ENCODE peak calls at places on chromosomes 12 and 14, in four cellular contexts. D, X, W and I are unnamed samples.
A peak's percentile ranks its signal among the peaks of the same experiment; 100 is the strongest.

GRCh38 chr14:35215110-35215872 is 76.9 kb upstream of the PSMA6 start:
- DNase-seq in D (peak; percentile 38), X (no peak), W (peak; percentile 57), I (peak; percentile 6)

GRCh38 chr12:100267603-100268281 is 765 bp downstream of the SCYL2 start:
- DNase-seq in D (no peak), X (no peak), W (peak; percentile 12), I (peak; percentile 37)

GRCh38 chr12:45289245-45290217 is 73.6 kb downstream of the ANO6 start:
- DNase-seq in D (no peak), X (no peak), W (no peak), I (no peak)

GRCh38 chr12:109808876-109809646 is 24.1 kb downstream of the TRPV4 start:
- DNase-seq in D (no peak), X (no peak), W (no peak), I (no peak)

GRCh38 chr12:101172316-101172715 is 37.7 kb downstream of the SLC5A8 start:
- DNase-seq in D (no peak), X (peak; percentile 4), W (peak; percentile 23), I (peak; percentile 42)

GRCh38 chr12:2411586-2412304 is 359.0 kb downstream of the CACNA1C start:
- DNase-seq in D (no peak), X (peak; percentile 27), W (no peak), I (no peak)

GRCh38 chr14:65167072-65167645 is 64.8 kb upstream of the MAX start:
- DNase-seq in D (no peak), X (no peak), W (no peak), I (peak; percentile 33)

GRCh38 chr14:99736600-99737371 is 52.7 kb downstream of the CYP46A1 start:
- DNase-seq in D (no peak), X (no peak), W (no peak), I (no peak)

GRCh38 chr12:49838973-49839633 is 3.8 kb downstream of the BCDIN3D start:
- DNase-seq in D (peak; percentile 22), X (peak; percentile 65), W (peak; percentile 43), I (peak; percentile 46)

GRCh38 chr14:86462193-86462592 is 932.2 kb downstream of the FLRT2 start:
- DNase-seq in D (no peak), X (no peak), W (peak; percentile 40), I (no peak)

GRCh38 chr14:66395300-66395699 is 90.9 kb upstream of the CCDC196 start:
- DNase-seq in D (no peak), X (no peak), W (no peak), I (no peak)

GRCh38 chr12:104653730-104654328 is 197.1 kb downstream of the CHST11 start:
- DNase-seq in D (no peak), X (no peak), W (peak; percentile 13), I (peak; percentile 50)

GRCh38 chr12:10364839-10365681 is 24.8 kb downstream of the KLRK1 start:
- DNase-seq in D (peak; percentile 71), X (peak; percentile 33), W (peak; percentile 53), I (peak; percentile 50)

GRCh38 chr12:1758887-1759286 is 61.5 kb upstream of the LRTM2 start:
- DNase-seq in D (no peak), X (no peak), W (peak; percentile 75), I (no peak)

GRCh38 chr12:110426300-110426910 is 22.9 kb upstream of the ANAPC7 start:
- DNase-seq in D (no peak), X (peak; percentile 54), W (no peak), I (no peak)

GRCh38 chr12:2451025-2451424 is 343.7 kb upstream of the FKBP4 start:
- DNase-seq in D (no peak), X (no peak), W (no peak), I (no peak)

GRCh38 chr12:96408993-96409392 is 8.8 kb upstream of the CDK17 start:
- DNase-seq in D (no peak), X (no peak), W (no peak), I (no peak)

GRCh38 chr12:96414637-96415036 is 14.4 kb upstream of the CDK17 start:
- DNase-seq in D (no peak), X (no peak), W (no peak), I (no peak)

GRCh38 chr12:96404683-96405082 is 4.4 kb upstream of the CDK17 start:
- DNase-seq in D (no peak), X (no peak), W (no peak), I (no peak)

GRCh38 chr12:96412431-96412830 is 12.2 kb upstream of the CDK17 start:
- DNase-seq in D (no peak), X (no peak), W (no peak), I (no peak)

DNA sequence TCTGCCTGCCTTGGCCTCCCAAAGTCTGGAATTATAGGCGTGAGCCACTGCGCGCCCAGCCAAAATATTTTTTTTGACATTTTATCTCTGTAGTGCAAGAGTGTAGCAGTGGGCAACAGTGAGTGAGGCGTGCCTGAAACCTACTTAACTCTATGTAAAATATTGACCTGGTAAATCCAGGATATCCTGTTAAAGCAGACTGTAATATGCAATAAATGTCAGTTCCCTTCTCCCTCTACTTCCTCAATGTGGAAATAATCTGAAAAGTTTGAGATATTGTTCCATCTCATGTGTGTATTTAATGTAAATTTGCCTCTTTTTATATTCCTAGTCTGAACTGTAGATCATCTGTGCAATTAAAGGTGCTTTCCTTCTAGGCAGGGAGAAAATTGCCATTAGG is 9.5 kb upstream of the CDK17 start:
- DNase-seq in D (no peak), X (no peak), W (no peak), I (no peak)
- TF ChIP-seq ELF1 in D (no peak), X (no peak), W (no peak), I (no peak)

GRCh38 chr12:72738811-72739210 is 466.6 kb downstream of the TRHDE start:
- DNase-seq in D (no peak), X (no peak), W (no peak), I (no peak)
- TF ChIP-seq ELF1 in D (no peak), X (no peak), W (no peak), I (no peak)

DNA sequence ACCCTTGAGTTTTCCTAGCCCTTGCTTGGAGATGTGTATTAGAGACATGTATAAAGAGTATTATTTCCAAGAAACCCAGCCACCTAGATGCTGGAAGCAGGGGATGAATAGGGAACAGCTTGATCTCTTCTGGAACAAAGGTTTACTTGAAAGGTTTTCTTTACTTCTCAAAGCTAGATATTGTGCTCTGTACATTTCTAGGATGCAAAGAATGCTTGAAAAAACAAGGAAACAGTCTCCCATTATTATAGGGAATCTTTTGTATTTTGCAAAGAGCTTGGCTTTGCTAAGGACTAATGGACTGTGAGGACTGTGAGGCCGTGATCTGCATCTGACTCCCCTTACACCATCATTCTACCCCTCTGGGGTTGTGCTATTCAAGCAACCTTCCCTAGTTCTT is 77.9 kb downstream of the PRICKLE1 start:
- DNase-seq in D (no peak), X (no peak), W (no peak), I (no peak)
- TF ChIP-seq ELF1 in D (no peak), X (no peak), W (no peak), I (no peak)

GRCh38 chr12:47776471-47777143 is 3.6 kb downstream of the SLC48A1 start:
- DNase-seq in D (no peak), X (no peak), W (no peak), I (peak; percentile 38)

GRCh38 chr12:47778842-47779241 is 5.8 kb downstream of the SLC48A1 start:
- DNase-seq in D (no peak), X (no peak), W (no peak), I (no peak)

GRCh38 chr12:47777151-47777550 is 4.1 kb downstream of the SLC48A1 start:
- DNase-seq in D (no peak), X (no peak), W (no peak), I (no peak)

GRCh38 chr12:47779301-47779942 is 6.4 kb downstream of the SLC48A1 start:
- DNase-seq in D (peak; percentile 61), X (peak; percentile 88), W (peak; percentile 69), I (peak; percentile 71)

GRCh38 chr12:47777741-47778558 is 4.9 kb downstream of the SLC48A1 start:
- DNase-seq in D (no peak), X (peak; percentile 72), W (no peak), I (peak; percentile 89)
- TF ChIP-seq ELF1 in D (no peak), X (no peak), W (no peak), I (no peak)

GRCh38 chr12:132545183-132545953 is 55.4 kb downstream of the FBRSL1 start:
- DNase-seq in D (no peak), X (no peak), W (no peak), I (no peak)
- TF ChIP-seq ELF1 in D (no peak), X (no peak), W (no peak), I (no peak)

GRCh38 chr14:23538049-23538718 is 13.4 kb downstream of the ZFHX2 start:
- DNase-seq in D (no peak), X (no peak), W (no peak), I (no peak)
- TF ChIP-seq ELF1 in D (no peak), X (no peak), W (no peak), I (no peak)

GRCh38 chr12:39239484-39240143 is 203.3 kb downstream of the KIF21A start:
- DNase-seq in D (no peak), X (no peak), W (no peak), I (no peak)

GRCh38 chr12:39235990-39236767 is 206.7 kb downstream of the KIF21A start:
- DNase-seq in D (no peak), X (no peak), W (no peak), I (no peak)

GRCh38 chr12:39240573-39240972 is 202.3 kb downstream of the KIF21A start:
- DNase-seq in D (no peak), X (no peak), W (no peak), I (no peak)

GRCh38 chr12:39240144-39240486 is 202.8 kb downstream of the KIF21A start:
- DNase-seq in D (no peak), X (no peak), W (no peak), I (no peak)

DNA sequence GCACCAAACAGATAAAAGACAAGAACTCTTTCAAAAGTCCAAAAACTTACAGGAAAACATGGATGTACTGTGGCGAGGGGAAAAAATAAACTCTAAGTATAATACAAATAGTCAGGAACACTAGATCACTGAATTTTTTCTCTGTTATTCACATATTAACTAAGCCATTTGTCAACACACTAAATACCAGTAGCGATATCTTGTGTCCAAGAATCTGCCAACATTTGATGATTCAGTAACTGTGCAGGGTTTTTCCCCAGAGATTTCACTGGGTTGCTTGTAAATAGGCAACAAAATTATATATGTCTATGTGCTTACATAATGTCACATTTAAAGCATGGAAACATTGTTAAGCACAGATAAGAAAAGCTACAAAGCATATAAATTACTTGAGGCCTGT is 205.9 kb downstream of the KIF21A start:
- DNase-seq in D (no peak), X (no peak), W (no peak), I (no peak)
- TF ChIP-seq ELF1 in D (no peak), X (no peak), W (no peak), I (no peak)